ENCODE peak calls at places on chromosomes 11 and 22, in nine cellular contexts. One of them, this sample, is unnamed.
A peak's percentile ranks its signal among the peaks of the same experiment; 100 is the strongest.

GRCh38 chr22:47238886-47239860 is 476.7 kb downstream of the TBC1D22A start:
- DNase-seq in fibroblast of pulmonary artery: no peak
- DNase-seq in AG04449: no peak
- DNase-seq in psoas muscle: no peak
- DNase-seq in adrenal gland: no peak
- DNase-seq in cardiac muscle cell: no peak
- DNase-seq in tibial artery: no peak
- DNase-seq in hepatocyte: no peak
- DNase-seq in activated B cell treated with CpG ODN at 0.5 μM for 24 hours: no peak
- DNase-seq in this sample: no peak

GRCh38 chr11:17443423-17443822 is 33.2 kb downstream of the ABCC8 start:
- DNase-seq in fibroblast of pulmonary artery: peak; percentile 5
- DNase-seq in AG04449: no peak
- DNase-seq in psoas muscle: no peak
- DNase-seq in adrenal gland: no peak
- DNase-seq in cardiac muscle cell: peak; percentile 12
- DNase-seq in tibial artery: no peak
- DNase-seq in hepatocyte: no peak
- DNase-seq in activated B cell treated with CpG ODN at 0.5 μM for 24 hours: no peak
- DNase-seq in this sample: no peak

GRCh38 chr22:44172370-44173108 is 8.2 kb upstream of the PARVG start:
- DNase-seq in fibroblast of pulmonary artery: no peak
- DNase-seq in AG04449: no peak
- DNase-seq in psoas muscle: peak; percentile 79
- DNase-seq in adrenal gland: peak; percentile 66
- DNase-seq in cardiac muscle cell: no peak
- DNase-seq in tibial artery: peak; percentile 77
- DNase-seq in hepatocyte: no peak
- DNase-seq in activated B cell treated with CpG ODN at 0.5 μM for 24 hours: peak; percentile 50
- DNase-seq in this sample: no peak

GRCh38 chr11:17599460-17599925 is 52.4 kb downstream of the OTOG start:
- DNase-seq in fibroblast of pulmonary artery: no peak
- DNase-seq in AG04449: no peak
- DNase-seq in psoas muscle: no peak
- DNase-seq in adrenal gland: no peak
- DNase-seq in cardiac muscle cell: no peak
- DNase-seq in tibial artery: no peak
- DNase-seq in hepatocyte: peak; percentile 3
- DNase-seq in activated B cell treated with CpG ODN at 0.5 μM for 24 hours: peak; percentile 3
- DNase-seq in this sample: no peak

GRCh38 chr11:10289765-10290420 is 4.1 kb downstream of the SBF2 start:
- DNase-seq in fibroblast of pulmonary artery: no peak
- DNase-seq in AG04449: no peak
- DNase-seq in psoas muscle: no peak
- DNase-seq in adrenal gland: no peak
- DNase-seq in cardiac muscle cell: no peak
- DNase-seq in tibial artery: no peak
- DNase-seq in hepatocyte: no peak
- DNase-seq in activated B cell treated with CpG ODN at 0.5 μM for 24 hours: no peak
- DNase-seq in this sample: no peak

GRCh38 chr11:35583843-35584242 is 34.4 kb upstream of the FJX1 start:
- DNase-seq in fibroblast of pulmonary artery: no peak
- DNase-seq in AG04449: no peak
- DNase-seq in psoas muscle: no peak
- DNase-seq in adrenal gland: no peak
- DNase-seq in cardiac muscle cell: no peak
- DNase-seq in tibial artery: no peak
- DNase-seq in hepatocyte: no peak
- DNase-seq in activated B cell treated with CpG ODN at 0.5 μM for 24 hours: no peak
- DNase-seq in this sample: no peak

GRCh38 chr11:19597194-19597593 is 115.4 kb upstream of the NAV2 start:
- DNase-seq in fibroblast of pulmonary artery: peak; percentile 61
- DNase-seq in AG04449: peak; percentile 65
- DNase-seq in psoas muscle: no peak
- DNase-seq in adrenal gland: no peak
- DNase-seq in cardiac muscle cell: peak; percentile 50
- DNase-seq in tibial artery: no peak
- DNase-seq in hepatocyte: no peak
- DNase-seq in activated B cell treated with CpG ODN at 0.5 μM for 24 hours: no peak
- DNase-seq in this sample: no peak

GRCh38 chr11:62402226-62402625 is 16.6 kb upstream of the SCGB1A1 start:
- DNase-seq in fibroblast of pulmonary artery: no peak
- DNase-seq in AG04449: no peak
- DNase-seq in psoas muscle: peak; percentile 81
- DNase-seq in adrenal gland: peak; percentile 43
- DNase-seq in cardiac muscle cell: no peak
- DNase-seq in tibial artery: peak; percentile 93
- DNase-seq in hepatocyte: no peak
- DNase-seq in activated B cell treated with CpG ODN at 0.5 μM for 24 hours: no peak
- DNase-seq in this sample: no peak

GRCh38 chr11:19524171-19524671 is 188.4 kb upstream of the NAV2 start:
- DNase-seq in fibroblast of pulmonary artery: peak; percentile 20
- DNase-seq in AG04449: no peak
- DNase-seq in psoas muscle: no peak
- DNase-seq in adrenal gland: peak; percentile 22
- DNase-seq in cardiac muscle cell: no peak
- DNase-seq in tibial artery: no peak
- DNase-seq in hepatocyte: peak; percentile 48
- DNase-seq in activated B cell treated with CpG ODN at 0.5 μM for 24 hours: no peak
- DNase-seq in this sample: peak; percentile 21

GRCh38 chr22:31897842-31898241 is 46.5 kb upstream of the YWHAH start:
- DNase-seq in fibroblast of pulmonary artery: peak; percentile 45
- DNase-seq in AG04449: no peak
- DNase-seq in psoas muscle: no peak
- DNase-seq in adrenal gland: no peak
- DNase-seq in cardiac muscle cell: no peak
- DNase-seq in tibial artery: no peak
- DNase-seq in hepatocyte: no peak
- DNase-seq in activated B cell treated with CpG ODN at 0.5 μM for 24 hours: no peak
- DNase-seq in this sample: no peak

GRCh38 chr22:27962268-27963191 is 43.5 kb upstream of the PITPNB start:
- DNase-seq in fibroblast of pulmonary artery: peak; percentile 18
- DNase-seq in AG04449: no peak
- DNase-seq in psoas muscle: peak; percentile 77
- DNase-seq in adrenal gland: no peak
- DNase-seq in cardiac muscle cell: peak; percentile 32
- DNase-seq in tibial artery: no peak
- DNase-seq in hepatocyte: no peak
- DNase-seq in activated B cell treated with CpG ODN at 0.5 μM for 24 hours: no peak
- DNase-seq in this sample: no peak

GRCh38 chr22:44460287-44461082 is 37.5 kb downstream of the RTL6 start:
- DNase-seq in fibroblast of pulmonary artery: no peak
- DNase-seq in AG04449: no peak
- DNase-seq in psoas muscle: no peak
- DNase-seq in adrenal gland: no peak
- DNase-seq in cardiac muscle cell: peak; percentile 46
- DNase-seq in tibial artery: no peak
- DNase-seq in hepatocyte: no peak
- DNase-seq in activated B cell treated with CpG ODN at 0.5 μM for 24 hours: no peak
- DNase-seq in this sample: no peak

GRCh38 chr11:103648670-103649400 is 387.6 kb upstream of the DDI1 start:
- DNase-seq in fibroblast of pulmonary artery: peak; percentile 50
- DNase-seq in AG04449: no peak
- DNase-seq in psoas muscle: no peak
- DNase-seq in adrenal gland: no peak
- DNase-seq in cardiac muscle cell: peak; percentile 73
- DNase-seq in tibial artery: no peak
- DNase-seq in hepatocyte: no peak
- DNase-seq in activated B cell treated with CpG ODN at 0.5 μM for 24 hours: no peak
- DNase-seq in this sample: no peak

GRCh38 chr22:38141574-38141973 is 31.1 kb upstream of the BAIAP2L2 start:
- DNase-seq in fibroblast of pulmonary artery: no peak
- DNase-seq in AG04449: no peak
- DNase-seq in psoas muscle: no peak
- DNase-seq in adrenal gland: no peak
- DNase-seq in cardiac muscle cell: no peak
- DNase-seq in tibial artery: peak; percentile 54
- DNase-seq in hepatocyte: no peak
- DNase-seq in activated B cell treated with CpG ODN at 0.5 μM for 24 hours: no peak
- DNase-seq in this sample: no peak

GRCh38 chr11:99370557-99371200 is 349.9 kb downstream of the CNTN5 start:
- DNase-seq in fibroblast of pulmonary artery: peak; percentile 80
- DNase-seq in AG04449: peak; percentile 3
- DNase-seq in psoas muscle: peak; percentile 73
- DNase-seq in adrenal gland: peak; percentile 69
- DNase-seq in cardiac muscle cell: peak; percentile 85
- DNase-seq in tibial artery: no peak
- DNase-seq in hepatocyte: peak; percentile 55
- DNase-seq in activated B cell treated with CpG ODN at 0.5 μM for 24 hours: no peak
- DNase-seq in this sample: no peak

GRCh38 chr22:30420401-30421178 is 5.0 kb upstream of the MTFP1 start:
- DNase-seq in fibroblast of pulmonary artery: peak; percentile 92
- DNase-seq in AG04449: peak; percentile 46
- DNase-seq in psoas muscle: no peak
- DNase-seq in adrenal gland: no peak
- DNase-seq in cardiac muscle cell: peak; percentile 88
- DNase-seq in tibial artery: no peak
- DNase-seq in hepatocyte: no peak
- DNase-seq in activated B cell treated with CpG ODN at 0.5 μM for 24 hours: no peak
- DNase-seq in this sample: no peak

GRCh38 chr11:25928076-25928475 is 403.9 kb upstream of the ANO3 start:
- DNase-seq in fibroblast of pulmonary artery: peak; percentile 13
- DNase-seq in AG04449: no peak
- DNase-seq in psoas muscle: no peak
- DNase-seq in adrenal gland: no peak
- DNase-seq in cardiac muscle cell: no peak
- DNase-seq in tibial artery: no peak
- DNase-seq in hepatocyte: no peak
- DNase-seq in activated B cell treated with CpG ODN at 0.5 μM for 24 hours: no peak
- DNase-seq in this sample: no peak

GRCh38 chr11:96098511-96099241 is 174.8 kb upstream of the MTMR2 start:
- DNase-seq in fibroblast of pulmonary artery: peak; percentile 65
- DNase-seq in AG04449: no peak
- DNase-seq in psoas muscle: no peak
- DNase-seq in adrenal gland: no peak
- DNase-seq in cardiac muscle cell: peak; percentile 73
- DNase-seq in tibial artery: no peak
- DNase-seq in hepatocyte: peak; percentile 48
- DNase-seq in activated B cell treated with CpG ODN at 0.5 μM for 24 hours: no peak
- DNase-seq in this sample: no peak

GRCh38 chr11:13446444-13446843 is 16.6 kb downstream of the BTBD10 start:
- DNase-seq in fibroblast of pulmonary artery: peak; percentile 48
- DNase-seq in AG04449: no peak
- DNase-seq in psoas muscle: no peak
- DNase-seq in adrenal gland: no peak
- DNase-seq in cardiac muscle cell: peak; percentile 36
- DNase-seq in tibial artery: no peak
- DNase-seq in hepatocyte: no peak
- DNase-seq in activated B cell treated with CpG ODN at 0.5 μM for 24 hours: no peak
- DNase-seq in this sample: no peak

GRCh38 chr11:35675901-35676610 is 13.5 kb downstream of the TRIM44 start:
- DNase-seq in fibroblast of pulmonary artery: peak; percentile 36
- DNase-seq in AG04449: no peak
- DNase-seq in psoas muscle: no peak
- DNase-seq in adrenal gland: no peak
- DNase-seq in cardiac muscle cell: peak; percentile 38
- DNase-seq in tibial artery: no peak
- DNase-seq in hepatocyte: no peak
- DNase-seq in activated B cell treated with CpG ODN at 0.5 μM for 24 hours: no peak
- DNase-seq in this sample: no peak

DNA sequence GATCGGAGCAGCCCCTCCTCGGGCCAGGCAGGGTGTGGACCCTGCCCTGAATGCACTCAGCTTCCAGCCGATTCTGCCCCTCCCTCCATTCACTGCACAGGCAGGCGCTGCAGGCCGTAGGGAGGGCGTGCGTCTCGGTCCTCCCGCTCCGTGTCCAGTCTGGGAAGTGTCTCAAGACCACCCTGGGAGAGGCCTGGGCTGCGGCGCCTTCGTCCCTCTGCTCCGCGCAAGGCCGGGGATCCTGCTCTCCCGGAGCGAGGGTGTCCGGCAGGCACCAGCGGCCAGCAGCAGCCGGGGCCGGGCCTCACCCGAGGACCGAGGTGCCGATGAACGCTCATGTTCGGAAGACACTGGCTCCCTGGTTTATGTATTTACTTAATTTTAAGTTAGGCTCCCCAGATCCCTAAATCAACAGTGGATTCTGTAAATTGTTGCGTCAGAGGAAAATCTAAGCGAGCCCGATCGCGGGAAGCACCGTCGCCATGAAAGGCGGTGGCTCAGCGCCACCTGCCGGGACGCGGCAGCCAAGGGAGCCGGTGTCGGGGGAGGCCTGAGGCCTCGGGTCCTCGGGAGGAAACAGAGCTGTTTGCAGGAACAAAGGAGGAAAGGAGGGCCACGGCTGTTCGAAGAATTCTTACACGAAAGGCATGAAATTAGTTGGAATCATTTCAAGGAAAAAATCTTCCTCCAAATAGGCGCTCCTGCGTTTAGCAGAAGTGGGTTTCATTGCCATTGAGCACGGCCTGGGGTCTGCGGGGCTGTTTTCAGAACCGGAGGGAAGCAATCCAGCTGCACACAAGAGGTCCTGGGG is 195.3 kb downstream of the BRD1 start:
- DNase-seq in fibroblast of pulmonary artery: peak; percentile 62
- DNase-seq in AG04449: no peak
- DNase-seq in psoas muscle: peak; percentile 75
- DNase-seq in adrenal gland: peak; percentile 52
- DNase-seq in cardiac muscle cell: peak; percentile 67
- DNase-seq in tibial artery: no peak
- DNase-seq in hepatocyte: peak; percentile 90
- DNase-seq in activated B cell treated with CpG ODN at 0.5 μM for 24 hours: no peak
- DNase-seq in this sample: peak; percentile 73
- TF ChIP-seq CTCF in fibroblast of pulmonary artery: peak; percentile 84
- TF ChIP-seq CTCF in AG04449: peak; percentile 85
- TF ChIP-seq CTCF in psoas muscle: peak; percentile 67
- TF ChIP-seq CTCF in adrenal gland: peak; percentile 61
- TF ChIP-seq CTCF in cardiac muscle cell: peak; percentile 81
- TF ChIP-seq CTCF in tibial artery: peak; percentile 46
- TF ChIP-seq CTCF in hepatocyte: peak; percentile 99
- TF ChIP-seq CTCF in activated B cell treated with CpG ODN at 0.5 μM for 24 hours: no peak
- TF ChIP-seq CTCF in this sample: peak; percentile 97

GRCh38 chr11:2689551-2690260 is 10.1 kb downstream of the KCNQ1OT1 start:
- DNase-seq in fibroblast of pulmonary artery: no peak
- DNase-seq in AG04449: no peak
- DNase-seq in psoas muscle: peak; percentile 43
- DNase-seq in adrenal gland: no peak
- DNase-seq in cardiac muscle cell: no peak
- DNase-seq in tibial artery: peak; percentile 21
- DNase-seq in hepatocyte: no peak
- DNase-seq in activated B cell treated with CpG ODN at 0.5 μM for 24 hours: no peak
- DNase-seq in this sample: no peak
- TF ChIP-seq CTCF in fibroblast of pulmonary artery: no peak
- TF ChIP-seq CTCF in AG04449: no peak
- TF ChIP-seq CTCF in psoas muscle: no peak
- TF ChIP-seq CTCF in adrenal gland: no peak
- TF ChIP-seq CTCF in cardiac muscle cell: no peak
- TF ChIP-seq CTCF in tibial artery: no peak
- TF ChIP-seq CTCF in hepatocyte: no peak
- TF ChIP-seq CTCF in activated B cell treated with CpG ODN at 0.5 μM for 24 hours: no peak
- TF ChIP-seq CTCF in this sample: no peak

GRCh38 chr11:57779275-57779674 is 17.7 kb downstream of the CTNND1 start:
- DNase-seq in fibroblast of pulmonary artery: peak; percentile 80
- DNase-seq in AG04449: no peak
- DNase-seq in psoas muscle: no peak
- DNase-seq in adrenal gland: peak; percentile 40
- DNase-seq in cardiac muscle cell: peak; percentile 79
- DNase-seq in tibial artery: no peak
- DNase-seq in hepatocyte: peak; percentile 52
- DNase-seq in activated B cell treated with CpG ODN at 0.5 μM for 24 hours: no peak
- DNase-seq in this sample: no peak
- TF ChIP-seq CTCF in fibroblast of pulmonary artery: peak; percentile 25
- TF ChIP-seq CTCF in AG04449: no peak
- TF ChIP-seq CTCF in psoas muscle: no peak
- TF ChIP-seq CTCF in adrenal gland: no peak
- TF ChIP-seq CTCF in cardiac muscle cell: no peak
- TF ChIP-seq CTCF in tibial artery: no peak
- TF ChIP-seq CTCF in hepatocyte: no peak
- TF ChIP-seq CTCF in activated B cell treated with CpG ODN at 0.5 μM for 24 hours: no peak
- TF ChIP-seq CTCF in this sample: no peak

GRCh38 chr11:86781546-86781945 is 18.8 kb upstream of the PRSS23 start:
- DNase-seq in fibroblast of pulmonary artery: no peak
- DNase-seq in AG04449: no peak
- DNase-seq in psoas muscle: no peak
- DNase-seq in adrenal gland: no peak
- DNase-seq in cardiac muscle cell: no peak
- DNase-seq in tibial artery: no peak
- DNase-seq in hepatocyte: no peak
- DNase-seq in activated B cell treated with CpG ODN at 0.5 μM for 24 hours: no peak
- DNase-seq in this sample: no peak
- TF ChIP-seq CTCF in fibroblast of pulmonary artery: no peak
- TF ChIP-seq CTCF in AG04449: no peak
- TF ChIP-seq CTCF in psoas muscle: no peak
- TF ChIP-seq CTCF in adrenal gland: no peak
- TF ChIP-seq CTCF in cardiac muscle cell: no peak
- TF ChIP-seq CTCF in tibial artery: no peak
- TF ChIP-seq CTCF in hepatocyte: no peak
- TF ChIP-seq CTCF in activated B cell treated with CpG ODN at 0.5 μM for 24 hours: no peak
- TF ChIP-seq CTCF in this sample: no peak

This sample was measured in progenitor cell of endocrine pancreas.